ENCODE peak calls at places on chromosomes 3 and 15, in six cellular contexts. K is T-helper 1 cell; J is stimulated activated naive B cell treated with anti-CD40 and anti-IgM and Interleukin-4, amounts not matched to agents 10 μg/mL and 1 μg/mL and 100 μg/mL, for 72 hours; X is stimulated activated CD8-positive, alpha-beta memory T cell treated with anti-CD3 and anti-CD28 coated beads, Interleukin-7, amount 100 ng/mL, for 24 hours; M is fibroblast of pulmonary artery; I is GM12865. P is an unnamed sample.

GRCh38 chr3:79506751-79507150 is 261.0 kb downstream of the ROBO1 start:
- DNase-seq in J (no peak), I (no peak), K (no peak), X (no peak), M (no peak), P (no peak)

GRCh38 chr3:10223676-10224639 is 24.3 kb upstream of the TATDN2 start:
- DNase-seq in M (no peak), I (peak; percentile 94), X (no peak), J (peak; percentile 51), K (peak; percentile 27), P (peak; percentile 24)

GRCh38 chr15:50485389-50485788 is 61.1 kb downstream of the USP50 start:
- DNase-seq in M (no peak), I (no peak), K (no peak), X (no peak), J (no peak), P (no peak)

GRCh38 chr15:89893027-89893426 is 767 bp downstream of the AP3S2 start:
- DNase-seq in K (no peak), M (peak; percentile 47), J (no peak), I (no peak), X (no peak), P (no peak)

GRCh38 chr15:78308422-78309021 is 9.1 kb upstream of the SKIC8 start:
- DNase-seq in K (peak; percentile 15), J (peak; percentile 30), I (peak; percentile 75), M (peak; percentile 72), X (peak; percentile 21), P (peak; percentile 21)

GRCh38 chr3:188673509-188674239 is 498.1 kb upstream of the TPRG1 start:
- DNase-seq in I (no peak), J (no peak), M (peak; percentile 96), K (no peak), X (no peak), P (no peak)

GRCh38 chr15:37873336-37873735 is 61.1 kb upstream of the TMCO5A start:
- DNase-seq in I (no peak), M (peak; percentile 39), J (no peak), K (no peak), X (no peak), P (no peak)

GRCh38 chr3:52190294-52190841 is 7.6 kb upstream of the ALAS1 start:
- DNase-seq in K (no peak), J (no peak), I (no peak), X (no peak), M (peak; percentile 58), P (no peak)

GRCh38 chr3:73431136-73431933 is 193.4 kb downstream of the PDZRN3 start:
- DNase-seq in M (no peak), J (no peak), X (no peak), K (no peak), I (no peak), P (no peak)

GRCh38 chr3:23751485-23751811 is 54.3 kb upstream of the UBE2E1 start:
- DNase-seq in J (no peak), M (peak; percentile 69), I (no peak), K (no peak), X (no peak), P (no peak)

GRCh38 chr15:100766225-100767001 is 113.2 kb upstream of the ALDH1A3 start:
- DNase-seq in K (no peak), J (no peak), M (no peak), I (no peak), X (no peak), P (no peak)

GRCh38 chr15:27527490-27528067 is 556.6 kb downstream of the GABRG3 start:
- DNase-seq in X (no peak), I (no peak), K (no peak), J (no peak), M (no peak), P (no peak)

GRCh38 chr3:13141991-13142412 is 68.8 kb upstream of the IQSEC1 start:
- DNase-seq in I (peak; percentile 20), X (no peak), M (peak; percentile 48), J (no peak), K (no peak), P (no peak)

GRCh38 chr3:20648294-20648693 is 462.3 kb upstream of the SGO1 start:
- DNase-seq in J (no peak), X (no peak), M (peak; percentile 85), K (no peak), I (no peak), P (no peak)

GRCh38 chr3:52211268-52211891 is 13.4 kb downstream of the ALAS1 start:
- DNase-seq in X (no peak), K (no peak), I (no peak), J (no peak), M (no peak), P (no peak)

GRCh38 chr3:67296039-67296892 is 298.2 kb downstream of the KBTBD8 start:
- DNase-seq in X (no peak), I (no peak), J (no peak), K (no peak), M (no peak), P (no peak)

GRCh38 chr15:45157056-45157455 is 27.3 kb downstream of the DUOX1 start:
- DNase-seq in X (no peak), K (no peak), I (no peak), M (peak; percentile 83), J (no peak), P (no peak)

GRCh38 chr3:18593231-18593630 is 168.1 kb upstream of the SATB1 start:
- DNase-seq in K (no peak), X (no peak), M (no peak), J (no peak), I (no peak), P (no peak)

P was measured in stimulated activated naive CD4-positive, alpha-beta T cell treated with Interleukin-2 at 50 U/mL for 16 hours.